ENCODE peak calls at places on chromosome 19, in seven cellular contexts. Q is right atrium auricular region, J is neural progenitor cell, O is OCI-LY7, N is A549, F is GM23338, A is adrenal gland. T is an unnamed sample.

GRCh38 chr19:6613711-6614110 is 22.8 kb upstream of the CD70 start:
- DNase-seq in Q (peak), J (no peak), O (no peak), N (no peak), F (no peak), A (no peak), T (no peak)

GRCh38 chr19:29708553-29709439 is 6.3 kb downstream of the C19orf12 start:
- DNase-seq in Q (peak), J (no peak), O (no peak), N (no peak), F (no peak), A (peak), T (peak)

GRCh38 chr19:47428177-47428894 is 9.0 kb upstream of the MEIS3 start:
- DNase-seq in Q (peak), J (peak), O (peak), N (peak), F (peak), A (peak), T (peak)

GRCh38 chr19:46133101-46133627 is 8.7 kb upstream of the IGFL3 start:
- DNase-seq in Q (peak), J (peak), O (no peak), N (peak), F (peak), A (peak), T (peak)

GRCh38 chr19:27652281-27652680 is 1560.7 kb downstream of the UQCRFS1 start:
- DNase-seq in Q (peak), J (no peak), O (no peak), N (no peak), F (no peak), A (no peak), T (no peak)

GRCh38 chr19:29835447-29835846 is 23.7 kb downstream of the CCNE1 start:
- DNase-seq in Q (no peak), J (no peak), O (no peak), N (no peak), F (no peak), A (no peak), T (no peak)

GRCh38 chr19:6588508-6589345 is 2.2 kb downstream of the CD70 start:
- DNase-seq in Q (no peak), J (peak), O (peak), N (no peak), F (peak), A (no peak), T (no peak)

GRCh38 chr19:23393121-23393520 is 2.1 kb downstream of the ZNF91 start:
- DNase-seq in Q (no peak), J (no peak), O (no peak), N (no peak), F (no peak), A (no peak), T (no peak)

GRCh38 chr19:29724102-29724641 is 9.1 kb upstream of the C19orf12 start:
- DNase-seq in Q (no peak), J (peak), O (no peak), N (no peak), F (peak), A (no peak), T (peak)

GRCh38 chr19:19774354-19775033 is 41.6 kb upstream of the ZNF14 start:
- DNase-seq in Q (no peak), J (no peak), O (peak), N (no peak), F (no peak), A (no peak), T (no peak)

GRCh38 chr19:1130801-1131717 is 27.3 kb downstream of the GPX4 start:
- DNase-seq in Q (no peak), J (no peak), O (peak), N (no peak), F (no peak), A (no peak), T (no peak)

GRCh38 chr19:42143341-42144234 is 11.3 kb upstream of the POU2F2 start:
- DNase-seq in Q (no peak), J (peak), O (no peak), N (peak), F (peak), A (peak), T (no peak)

GRCh38 chr19:4589579-4590410 is 30.3 kb upstream of the SEMA6B start:
- DNase-seq in Q (no peak), J (peak), O (peak), N (no peak), F (peak), A (no peak), T (peak)

GRCh38 chr19:48668332-48668731 is 4.5 kb downstream of the NTN5 start:
- DNase-seq in Q (no peak), J (no peak), O (no peak), N (no peak), F (no peak), A (peak), T (no peak)

DNA sequence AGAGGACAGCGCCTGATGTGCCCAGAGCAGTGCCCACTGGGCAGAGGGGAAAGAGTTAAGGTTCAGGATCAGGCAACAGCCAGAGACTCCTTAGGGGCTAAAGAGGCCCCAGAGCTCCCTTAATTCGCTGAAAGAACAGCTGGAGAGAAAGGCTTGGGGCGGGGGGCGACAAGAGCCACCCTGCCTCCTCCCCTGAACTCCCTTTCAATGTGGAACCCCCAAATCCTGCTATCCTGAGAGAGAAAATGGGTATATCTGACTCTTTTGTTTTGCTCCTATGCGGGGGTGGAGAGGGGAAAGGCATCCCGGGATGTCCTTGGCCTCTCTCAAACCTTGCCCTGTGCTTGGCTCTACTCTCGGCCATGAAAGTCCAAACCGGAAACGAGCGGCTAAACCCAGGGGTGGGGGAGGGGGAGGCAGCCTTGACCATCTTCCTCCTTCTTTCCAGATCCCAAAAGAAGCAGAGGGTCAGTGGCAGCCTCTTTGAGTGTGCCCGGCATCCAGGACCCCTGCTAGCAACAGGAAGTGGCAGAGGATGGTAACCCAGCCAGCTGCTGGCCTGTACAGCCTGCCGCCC is 4.7 kb downstream of the PRKACA start:
- DNase-seq in Q (peak), J (no peak), O (no peak), N (no peak), F (peak), A (peak), T (no peak)
- H3K4me3 ChIP-seq in Q (peak), J (no peak), O (no peak), N (no peak), F (peak), A (no peak), T (no peak)

GRCh38 chr19:50663280-50663790 is 14.1 kb downstream of the C19orf81 start:
- DNase-seq in Q (no peak), J (no peak), O (no peak), N (peak), F (no peak), A (no peak), T (peak)
- TF ChIP-seq CTCF in Q (no peak), J (peak), O (no peak), N (peak), F (no peak), A (no peak), T (peak)

GRCh38 chr19:57192993-57193392 is 1.7 kb downstream of the ZNF264 start:
- DNase-seq in Q (no peak), J (no peak), O (no peak), N (no peak), F (no peak), A (no peak), T (no peak)
- H3K4me3 ChIP-seq in Q (peak), J (peak), O (peak), N (peak), F (peak), A (no peak), T (no peak)

GRCh38 chr19:49761625-49762311 is 1.3 kb downstream of the TSKS start:
- DNase-seq in Q (peak), J (no peak), O (peak), N (peak), F (peak), A (no peak), T (peak)
- TF ChIP-seq CTCF in Q (peak), J (no peak), O (peak), N (no peak), F (peak), A (no peak), T (peak)

GRCh38 chr19:17292301-17293074 is 10.7 kb downstream of the ABHD8 start:
- DNase-seq in Q (peak), J (peak), O (peak), N (peak), F (peak), A (peak), T (peak)

GRCh38 chr19:17294051-17294891 is 9.0 kb downstream of the ABHD8 start:
- DNase-seq in Q (no peak), J (peak), O (peak), N (peak), F (peak), A (peak), T (peak)

GRCh38 chr19:17296278-17296677 is 6.9 kb downstream of the ABHD8 start:
- DNase-seq in Q (no peak), J (no peak), O (no peak), N (peak), F (no peak), A (peak), T (no peak)

GRCh38 chr19:17296976-17297375 is 6.2 kb downstream of the ABHD8 start:
- DNase-seq in Q (no peak), J (no peak), O (no peak), N (no peak), F (no peak), A (no peak), T (no peak)

GRCh38 chr19:17293605-17294004 is 9.6 kb downstream of the ABHD8 start:
- DNase-seq in Q (no peak), J (no peak), O (no peak), N (no peak), F (no peak), A (no peak), T (no peak)
- H3K4me3 ChIP-seq in Q (no peak), J (no peak), O (peak), N (peak), F (peak), A (no peak), T (no peak)

GRCh38 chr19:44807652-44808462 is 1.0 kb upstream of the BCAM start:
- DNase-seq in Q (no peak), J (peak), O (peak), N (peak), F (peak), A (peak), T (peak)
- TF ChIP-seq CTCF in Q (peak), J (peak), O (peak), N (peak), F (peak), A (peak), T (peak)

GRCh38 chr19:39813264-39813998 is 20.5 kb downstream of the DYRK1B start:
- DNase-seq in Q (no peak), J (no peak), O (no peak), N (no peak), F (no peak), A (no peak), T (no peak)
- H3K4me3 ChIP-seq in Q (no peak), J (no peak), O (no peak), N (no peak), F (no peak), A (no peak), T (no peak)

T was measured in WERI-Rb-1.